ENCODE peak calls at places on chromosomes 11 and 22, in four cellular contexts. H is dorsolateral prefrontal cortex, G is ovary, M is stomach. T is an unnamed sample.

GRCh38 chr11:12587333-12587997 is 86.8 kb upstream of the TEAD1 start:
- DNase-seq in H (no peak), M (no peak), G (no peak), T (no peak)

GRCh38 chr11:17475666-17476316 is 854 bp downstream of the ABCC8 start:
- DNase-seq in H (no peak), G (no peak), M (no peak), T (no peak)

GRCh38 chr11:62444271-62444833 is 25.5 kb downstream of the SCGB1A1 start:
- DNase-seq in H (peak; percentile 54), G (peak; percentile 83), M (peak; percentile 30), T (peak; percentile 48)

GRCh38 chr11:47979378-47980092 is 824 bp upstream of the PTPRJ start:
- DNase-seq in G (no peak), M (no peak), H (no peak), T (no peak)

GRCh38 chr11:12888525-12889158 is 120.5 kb upstream of the RASSF10 start:
- DNase-seq in M (peak; percentile 91), H (peak; percentile 59), G (peak; percentile 95), T (peak; percentile 97)

GRCh38 chr22:48704335-48704734 is 1123.3 kb downstream of the BRD1 start:
- DNase-seq in M (no peak), H (peak; percentile 33), G (peak; percentile 15), T (no peak)

GRCh38 chr11:10500263-10500601 is 40.8 kb downstream of the RNF141 start:
- DNase-seq in H (no peak), M (no peak), G (no peak), T (no peak)

GRCh38 chr11:72084076-72084475 is 3.4 kb downstream of the LRRC51 start:
- DNase-seq in M (no peak), G (no peak), H (no peak), T (no peak)

GRCh38 chr11:134334796-134335571 is 3.2 kb downstream of the GLB1L2 start:
- DNase-seq in G (no peak), M (no peak), H (no peak), T (no peak)

GRCh38 chr11:19962795-19963163 is 197.5 kb downstream of the DBX1 start:
- DNase-seq in G (no peak), H (no peak), M (no peak), T (no peak)

GRCh38 chr22:39990688-39991087 is 4.1 kb upstream of the FAM83F start:
- DNase-seq in H (no peak), G (no peak), M (no peak), T (no peak)

GRCh38 chr11:9565822-9566560 is 7.5 kb upstream of the WEE1 start:
- DNase-seq in G (no peak), M (peak; percentile 39), H (no peak), T (peak; percentile 46)

GRCh38 chr11:119065369-119065768 is 2.2 kb upstream of the VPS11 start:
- DNase-seq in G (no peak), M (no peak), H (no peak), T (no peak)

GRCh38 chr11:108654994-108655631 is 9.8 kb upstream of the DDX10 start:
- DNase-seq in H (no peak), G (no peak), M (peak; percentile 44), T (no peak)

GRCh38 chr11:79393362-79394043 is 47.3 kb downstream of the TENM4 start:
- DNase-seq in M (no peak), H (no peak), G (peak; percentile 53), T (no peak)

GRCh38 chr11:134146598-134146997 is 77.2 kb downstream of the NCAPD3 start:
- DNase-seq in M (no peak), G (no peak), H (no peak), T (no peak)

GRCh38 chr11:107576497-107577086 is 11.1 kb upstream of the ALKBH8 start:
- DNase-seq in M (peak; percentile 58), G (peak; percentile 47), H (no peak), T (peak; percentile 56)

GRCh38 chr22:46072030-46072881 is 78.1 kb upstream of the PPARA start:
- DNase-seq in H (peak; percentile 46), M (peak; percentile 82), G (peak; percentile 68), T (no peak)

GRCh38 chr11:18739684-18740083 is 13.7 kb upstream of the IGSF22 start:
- DNase-seq in G (no peak), H (no peak), M (no peak), T (no peak)

GRCh38 chr11:67281552-67282150 is 7.5 kb upstream of the ANKRD13D start:
- DNase-seq in G (peak; percentile 33), M (no peak), H (no peak), T (no peak)

GRCh38 chr11:72534859-72535547 is 100.7 kb upstream of the CLPB start:
- DNase-seq in H (no peak), M (no peak), G (no peak), T (no peak)

GRCh38 chr11:7672960-7673723 is at the start of gene CYB5R2:
- DNase-seq in H (no peak), G (peak; percentile 90), M (peak; percentile 80), T (peak; percentile 44)

GRCh38 chr11:65657426-65657825 is 5.3 kb downstream of the RELA start:
- DNase-seq in M (no peak), G (no peak), H (no peak), T (no peak)

GRCh38 chr11:57230797-57231538 is 6.1 kb downstream of the APLNR start:
- DNase-seq in M (no peak), H (no peak), G (no peak), T (no peak)

GRCh38 chr11:107969219-107969618 is 39.5 kb upstream of the CUL5 start:
- DNase-seq in H (no peak), M (no peak), G (no peak), T (no peak)

DNA sequence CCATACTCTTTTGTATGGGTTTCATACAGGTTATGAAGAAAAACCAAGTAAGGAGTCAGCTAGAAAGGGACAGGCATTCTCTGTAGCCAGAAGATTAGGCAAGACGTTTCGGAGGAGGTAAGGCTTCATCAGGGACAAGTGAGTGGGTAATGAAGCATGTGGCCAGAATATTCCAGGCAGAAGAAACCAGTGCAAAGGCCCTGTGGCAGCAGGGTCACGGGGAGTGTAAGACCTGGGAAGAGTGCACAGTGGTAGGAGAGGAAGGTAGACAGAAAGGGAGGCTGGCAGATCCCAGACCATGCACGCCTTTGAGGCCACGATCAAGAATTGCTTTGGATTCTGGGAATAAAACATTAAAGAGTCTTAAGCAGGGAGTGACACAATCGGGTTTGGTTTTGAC is 177.6 kb downstream of the MIAT start:
- DNase-seq in M (no peak), H (no peak), G (no peak), T (no peak)
- TF ChIP-seq CTCF in M (no peak), H (no peak), G (no peak), T (no peak)

DNA sequence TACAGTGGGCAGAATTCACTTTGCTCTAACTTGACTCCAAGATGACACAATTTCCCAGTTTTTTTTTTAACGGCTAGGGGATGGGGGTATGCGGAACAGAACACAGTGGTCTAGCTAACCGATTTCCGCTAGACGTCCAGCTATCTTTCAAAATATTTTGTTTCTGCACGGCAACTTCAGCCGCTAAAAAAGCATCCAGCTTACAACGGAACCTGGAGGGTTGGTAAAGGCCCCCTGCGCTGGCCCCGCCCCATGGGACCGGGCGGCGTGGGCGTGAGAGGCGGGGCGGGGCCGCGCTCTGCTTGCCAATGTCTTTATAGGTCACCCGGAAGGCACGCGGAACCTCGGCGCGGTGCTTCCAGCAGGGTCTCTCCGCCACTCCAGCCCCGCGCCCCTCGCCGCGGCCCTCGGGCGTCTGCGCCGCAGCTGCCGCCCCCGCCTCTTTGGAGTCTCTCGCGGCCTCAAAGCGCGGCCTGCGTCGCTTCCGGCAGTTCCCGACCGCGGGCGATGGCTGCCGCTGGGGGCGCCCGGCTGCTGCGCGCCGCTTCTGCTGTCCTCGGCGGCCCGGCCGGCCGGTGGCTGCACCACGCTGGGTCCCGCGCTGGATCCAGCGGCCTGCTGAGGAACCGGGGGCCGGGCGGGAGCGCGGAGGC is at the start of gene FDX1:
- DNase-seq in G (peak; percentile 86), M (peak; percentile 83), H (peak; percentile 72), T (peak; percentile 49)
- TF ChIP-seq CTCF in G (peak; percentile 80), M (peak; percentile 78), H (peak; percentile 61), T (no peak)

DNA sequence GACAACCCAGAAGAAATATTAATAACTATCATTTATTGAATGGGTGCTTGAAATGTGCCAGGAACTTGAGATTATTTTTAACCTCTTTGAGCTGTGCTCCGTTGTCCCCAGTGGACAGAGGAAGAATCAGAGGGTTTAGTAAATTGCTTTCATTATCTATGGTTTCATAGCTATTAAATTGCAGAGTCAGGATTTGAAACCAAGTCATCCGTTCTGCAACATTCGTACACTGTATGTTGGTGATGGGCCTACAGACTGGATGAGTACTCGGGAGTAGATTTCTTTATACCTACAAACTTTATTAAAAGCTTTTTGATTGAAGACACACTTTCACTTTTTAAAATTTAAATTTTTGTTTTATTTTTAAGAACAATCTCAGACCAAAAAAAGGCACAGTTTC is 4.9 kb downstream of the HSD17B12 start:
- DNase-seq in G (no peak), H (no peak), M (no peak), T (no peak)
- TF ChIP-seq CTCF in G (no peak), H (no peak), M (no peak), T (no peak)

GRCh38 chr11:5684627-5685362 is at the start of gene TRIM5:
- DNase-seq in G (peak; percentile 86), H (no peak), M (peak; percentile 89), T (peak; percentile 61)
- TF ChIP-seq CTCF in G (peak; percentile 74), H (peak; percentile 44), M (peak; percentile 61), T (peak; percentile 19)

GRCh38 chr22:49828599-49828965 is 909 bp upstream of the BRD1 start:
- DNase-seq in G (peak; percentile 49), M (no peak), H (no peak), T (no peak)
- TF ChIP-seq CTCF in G (no peak), M (no peak), H (no peak), T (no peak)

DNA sequence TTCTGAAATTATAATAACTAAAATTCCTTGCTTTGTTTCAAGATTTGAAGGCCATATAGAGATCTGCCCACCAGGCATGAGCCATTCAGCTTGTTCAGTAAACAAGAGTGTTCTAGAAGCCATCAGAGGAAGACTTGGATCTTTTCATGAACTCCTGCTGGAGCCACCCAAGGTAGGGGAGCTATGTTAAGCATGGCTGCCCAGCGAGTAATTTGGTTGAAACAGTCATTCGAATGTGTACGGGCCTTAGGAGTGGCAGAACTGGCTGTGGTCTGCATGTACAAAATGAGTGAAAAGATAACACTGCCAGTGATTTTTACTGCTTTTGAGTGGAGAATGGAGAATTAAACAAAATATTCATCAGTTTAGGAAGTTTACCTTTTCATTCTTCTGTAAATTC is 103.7 kb downstream of the PPP6R3 start:
- DNase-seq in M (no peak), G (no peak), H (no peak), T (no peak)
- TF ChIP-seq CTCF in M (no peak), G (no peak), H (no peak), T (no peak)